ENCODE peak calls at places on chromosomes 4 and X, in five cellular contexts. T is suprapubic skin; K is NCI-H2107; U is activated T-cell treated with anti-CD3 and anti-CD28 coated beads, Interleukin-2, amount 50 U/mL, for 24 hours; H is bronchial epithelial cell. S is an unnamed sample.

GRCh38 chr4:5712517-5712916 is 1.5 kb downstream of the EVC start:
- DNase-seq in H (peak), K (no peak), U (no peak), T (no peak), S (peak)

GRCh38 chrX:48472851-48473717 is 2.9 kb upstream of the FTSJ1 start:
- DNase-seq in T (no peak), H (no peak), K (no peak), U (no peak), S (no peak)

GRCh38 chrX:153406903-153407302 is 4.4 kb upstream of the ZFP92 start:
- DNase-seq in K (no peak), U (no peak), T (no peak), H (no peak), S (no peak)

GRCh38 chr4:104966349-104967033 is 180.2 kb upstream of the TET2 start:
- DNase-seq in T (no peak), H (peak), K (no peak), U (no peak), S (no peak)

GRCh38 chr4:87068591-87069021 is 133.8 kb downstream of the AFF1 start:
- DNase-seq in U (no peak), T (no peak), K (peak), H (no peak), S (no peak)

GRCh38 chr4:11805837-11806236 is 377.1 kb upstream of the HS3ST1 start:
- DNase-seq in H (peak), K (no peak), T (no peak), U (no peak), S (no peak)

GRCh38 chr4:158299459-158300007 is 89.2 kb downstream of the TMEM144 start:
- DNase-seq in K (no peak), T (no peak), U (no peak), H (no peak), S (no peak)

GRCh38 chr4:165873298-165874071 is 448 bp downstream of the TLL1 start:
- DNase-seq in K (no peak), H (peak), U (no peak), T (peak), S (no peak)

GRCh38 chrX:27600686-27601085 is 10.5 kb downstream of the DCAF8L2 start:
- DNase-seq in K (no peak), H (peak), T (no peak), U (no peak), S (no peak)

GRCh38 chr4:109406337-109406931 is 27.2 kb upstream of the SEC24B start:
- DNase-seq in T (no peak), U (no peak), H (peak), K (peak), S (no peak)

GRCh38 chr4:110613710-110614109 is 9.2 kb downstream of the PITX2 start:
- DNase-seq in K (no peak), U (no peak), H (no peak), T (no peak), S (no peak)

GRCh38 chrX:53474707-53475106 is 40.5 kb upstream of the HSD17B10 start:
- DNase-seq in U (no peak), H (no peak), K (no peak), T (no peak), S (no peak)

GRCh38 chrX:47958943-47959342 is 44.8 kb downstream of the ZNF182 start:
- DNase-seq in H (peak), K (no peak), T (no peak), U (no peak), S (peak)

GRCh38 chr4:166091914-166092510 is 219.0 kb downstream of the TLL1 start:
- DNase-seq in H (peak), K (no peak), U (no peak), T (no peak), S (no peak)

GRCh38 chrX:54246866-54247265 is 63.8 kb upstream of the FAM120C start:
- DNase-seq in K (no peak), U (no peak), T (no peak), H (no peak), S (no peak)

GRCh38 chr4:52957220-52957686 is 95.1 kb downstream of the RASL11B start:
- DNase-seq in U (no peak), K (no peak), H (no peak), T (no peak), S (no peak)

GRCh38 chrX:12701625-12702024 is 89.6 kb upstream of the PRPS2 start:
- DNase-seq in T (no peak), K (peak), U (peak), H (peak), S (no peak)

S was measured in activated effector memory CD4-positive, alpha-beta T cell treated with anti-CD3 and anti-CD28 coated beads, Interleukin-2, amount 50 U/mL, for 16 hours.